ENCODE peak calls at places on chromosomes 7 and 10, in five cellular contexts. H is T-helper 9 cell, X is NCI-H2107, O is foreskin keratinocyte, T is erythroblast. F is an unnamed sample.

GRCh38 chr7:137313196-137313595 is 30.3 kb downstream of the PTN start:
- DNase-seq in T (no peak), O (no peak), H (no peak), X (no peak), F (no peak)

GRCh38 chr7:47477191-47478016 is 104.5 kb downstream of the TNS3 start:
- DNase-seq in H (no peak), O (no peak), X (peak), T (no peak), F (no peak)

GRCh38 chr7:108132551-108133265 is 2.5 kb upstream of the LAMB4 start:
- DNase-seq in X (no peak), H (no peak), O (peak), T (no peak), F (no peak)

GRCh38 chr7:129702316-129702715 is 90.8 kb downstream of the NRF1 start:
- DNase-seq in X (no peak), O (no peak), T (no peak), H (no peak), F (no peak)

GRCh38 chr10:106711313-106711906 is 453.1 kb downstream of the SORCS1 start:
- DNase-seq in H (no peak), O (no peak), T (peak), X (no peak), F (no peak)

GRCh38 chr7:73704640-73705550 is 14.6 kb downstream of the STX1A start:
- DNase-seq in H (no peak), X (no peak), T (no peak), O (no peak), F (no peak)

GRCh38 chr10:62058476-62058875 is 157.0 kb downstream of the ARID5B start:
- DNase-seq in T (no peak), X (no peak), O (no peak), H (no peak), F (no peak)

GRCh38 chr10:79440281-79440680 is 5.1 kb downstream of the ZCCHC24 start:
- DNase-seq in H (no peak), T (no peak), X (no peak), O (no peak), F (no peak)

GRCh38 chr7:111018960-111019835 is 71.7 kb upstream of the LRRN3 start:
- DNase-seq in H (no peak), T (no peak), O (no peak), X (no peak), F (no peak)

GRCh38 chr7:158680754-158681153 is 23.9 kb downstream of the NCAPG2 start:
- DNase-seq in X (no peak), O (no peak), H (no peak), T (no peak), F (no peak)

GRCh38 chr10:73859441-73860049 is 14.8 kb downstream of the CAMK2G start:
- DNase-seq in H (peak), O (no peak), T (no peak), X (no peak), F (no peak)

GRCh38 chr7:44998153-44998871 is 1.7 kb upstream of the CCM2 start:
- DNase-seq in O (no peak), T (no peak), X (no peak), H (no peak), F (no peak)

GRCh38 chr7:11847336-11847735 is 15.3 kb upstream of the THSD7A start:
- DNase-seq in H (no peak), X (no peak), O (no peak), T (no peak), F (no peak)

GRCh38 chr7:31785081-31785480 is 98.1 kb downstream of the PPP1R17 start:
- DNase-seq in X (no peak), T (no peak), O (no peak), H (no peak), F (no peak)

GRCh38 chr7:150390206-150390605 is 11.1 kb downstream of the ZNF775 start:
- DNase-seq in O (no peak), T (no peak), H (no peak), X (no peak), F (no peak)

GRCh38 chr7:112484671-112485097 is 3.9 kb downstream of the LSMEM1 start:
- DNase-seq in T (no peak), O (no peak), X (no peak), H (no peak), F (no peak)

GRCh38 chr7:35339811-35340210 is 85.9 kb upstream of the TBX20 start:
- DNase-seq in H (no peak), X (no peak), O (no peak), T (no peak), F (no peak)

GRCh38 chr10:28796606-28797512 is 119.5 kb downstream of the BAMBI start:
- DNase-seq in X (no peak), H (no peak), T (peak), O (no peak), F (no peak)

GRCh38 chr7:77335581-77335980 is 80.6 kb downstream of the GSAP start:
- DNase-seq in T (no peak), O (no peak), X (no peak), H (no peak), F (no peak)

GRCh38 chr10:58856508-58857240 is 319.8 kb upstream of the PHYHIPL start:
- DNase-seq in O (peak), T (no peak), X (no peak), H (no peak), F (no peak)

GRCh38 chr10:80500572-80501380 is 36.9 kb upstream of the SH2D4B start:
- DNase-seq in H (no peak), X (no peak), T (peak), O (peak), F (no peak)

GRCh38 chr7:87336136-87336535 is 9.3 kb upstream of the CROT start:
- DNase-seq in T (no peak), O (no peak), X (no peak), H (no peak), F (no peak)

GRCh38 chr10:50679149-50679548 is 55.4 kb upstream of the SGMS1 start:
- DNase-seq in T (peak), O (no peak), X (no peak), H (no peak), F (no peak)

GRCh38 chr7:151367304-151367703 is 25.7 kb downstream of the NUB1 start:
- DNase-seq in T (no peak), H (no peak), O (no peak), X (no peak), F (no peak)

GRCh38 chr7:127332884-127333283 is 59.6 kb downstream of the ZNF800 start:
- DNase-seq in O (no peak), T (no peak), X (no peak), H (no peak), F (no peak)